ENCODE peak calls at places on chromosomes 4 and X, in seven cellular contexts. One of them, this sample, is unnamed.

GRCh38 chr4:72429397-72429889 is 139.6 kb downstream of the ADAMTS3 start:
- DNase-seq in DMS153: no peak
- DNase-seq in endothelial cell: no peak
- DNase-seq in stimulated activated CD8-positive, alpha-beta memory T cell treated with anti-CD3 and anti-CD28 coated beads, Interleukin-4, amount 100 ng/mL, for 24 hours: no peak
- DNase-seq in transverse colon: no peak
- DNase-seq in GM10248: no peak
- DNase-seq in dorsolateral prefrontal cortex: no peak
- DNase-seq in this sample: no peak

GRCh38 chr4:117477925-117478324 is 392.5 kb upstream of the TRAM1L1 start:
- DNase-seq in endothelial cell: no peak
- DNase-seq in transverse colon: no peak
- DNase-seq in GM10248: no peak
- DNase-seq in stimulated activated CD8-positive, alpha-beta memory T cell treated with anti-CD3 and anti-CD28 coated beads, Interleukin-4, amount 100 ng/mL, for 24 hours: no peak
- DNase-seq in dorsolateral prefrontal cortex: no peak
- DNase-seq in DMS153: no peak
- DNase-seq in this sample: no peak

GRCh38 chrX:23766650-23767551 is 16.1 kb upstream of the SAT1 start:
- DNase-seq in DMS153: no peak
- DNase-seq in dorsolateral prefrontal cortex: no peak
- DNase-seq in endothelial cell: no peak
- DNase-seq in stimulated activated CD8-positive, alpha-beta memory T cell treated with anti-CD3 and anti-CD28 coated beads, Interleukin-4, amount 100 ng/mL, for 24 hours: no peak
- DNase-seq in GM10248: no peak
- DNase-seq in transverse colon: peak; percentile 17
- DNase-seq in this sample: no peak

GRCh38 chrX:27889878-27890277 is 82.1 kb downstream of the MAGEB10 start:
- DNase-seq in transverse colon: no peak
- DNase-seq in dorsolateral prefrontal cortex: no peak
- DNase-seq in stimulated activated CD8-positive, alpha-beta memory T cell treated with anti-CD3 and anti-CD28 coated beads, Interleukin-4, amount 100 ng/mL, for 24 hours: no peak
- DNase-seq in GM10248: no peak
- DNase-seq in DMS153: no peak
- DNase-seq in endothelial cell: no peak
- DNase-seq in this sample: no peak

GRCh38 chr4:126405369-126405982 is 1090.7 kb downstream of the FAT4 start:
- DNase-seq in dorsolateral prefrontal cortex: no peak
- DNase-seq in DMS153: no peak
- DNase-seq in stimulated activated CD8-positive, alpha-beta memory T cell treated with anti-CD3 and anti-CD28 coated beads, Interleukin-4, amount 100 ng/mL, for 24 hours: no peak
- DNase-seq in transverse colon: no peak
- DNase-seq in GM10248: no peak
- DNase-seq in endothelial cell: no peak
- DNase-seq in this sample: no peak

GRCh38 chr4:17688011-17688441 is 73.6 kb downstream of the MED28 start:
- DNase-seq in endothelial cell: no peak
- DNase-seq in transverse colon: no peak
- DNase-seq in stimulated activated CD8-positive, alpha-beta memory T cell treated with anti-CD3 and anti-CD28 coated beads, Interleukin-4, amount 100 ng/mL, for 24 hours: no peak
- DNase-seq in dorsolateral prefrontal cortex: no peak
- DNase-seq in GM10248: peak; percentile 2
- DNase-seq in DMS153: no peak
- DNase-seq in this sample: no peak

GRCh38 chr4:55561884-55562283 is 15.2 kb upstream of the CLOCK start:
- DNase-seq in DMS153: no peak
- DNase-seq in transverse colon: no peak
- DNase-seq in stimulated activated CD8-positive, alpha-beta memory T cell treated with anti-CD3 and anti-CD28 coated beads, Interleukin-4, amount 100 ng/mL, for 24 hours: no peak
- DNase-seq in dorsolateral prefrontal cortex: no peak
- DNase-seq in GM10248: peak; percentile 59
- DNase-seq in endothelial cell: no peak
- DNase-seq in this sample: no peak

GRCh38 chrX:19811807-19812604 is 75.4 kb downstream of the SH3KBP1 start:
- DNase-seq in transverse colon: no peak
- DNase-seq in GM10248: no peak
- DNase-seq in endothelial cell: no peak
- DNase-seq in DMS153: no peak
- DNase-seq in dorsolateral prefrontal cortex: no peak
- DNase-seq in stimulated activated CD8-positive, alpha-beta memory T cell treated with anti-CD3 and anti-CD28 coated beads, Interleukin-4, amount 100 ng/mL, for 24 hours: no peak
- DNase-seq in this sample: no peak

GRCh38 chr4:189046642-189047041 is 894.0 kb upstream of the FRG1 start:
- DNase-seq in GM10248: no peak
- DNase-seq in DMS153: no peak
- DNase-seq in transverse colon: no peak
- DNase-seq in endothelial cell: no peak
- DNase-seq in dorsolateral prefrontal cortex: no peak
- DNase-seq in stimulated activated CD8-positive, alpha-beta memory T cell treated with anti-CD3 and anti-CD28 coated beads, Interleukin-4, amount 100 ng/mL, for 24 hours: no peak
- DNase-seq in this sample: no peak

GRCh38 chr4:77065382-77065781 is 10.4 kb downstream of the CCNI start:
- DNase-seq in DMS153: no peak
- DNase-seq in GM10248: no peak
- DNase-seq in endothelial cell: no peak
- DNase-seq in dorsolateral prefrontal cortex: no peak
- DNase-seq in transverse colon: no peak
- DNase-seq in stimulated activated CD8-positive, alpha-beta memory T cell treated with anti-CD3 and anti-CD28 coated beads, Interleukin-4, amount 100 ng/mL, for 24 hours: no peak
- DNase-seq in this sample: no peak

GRCh38 chrX:46574941-46575381 is 1.4 kb downstream of the CHST7 start:
- DNase-seq in endothelial cell: peak; percentile 5
- DNase-seq in GM10248: peak; percentile 28
- DNase-seq in DMS153: peak; percentile 7
- DNase-seq in stimulated activated CD8-positive, alpha-beta memory T cell treated with anti-CD3 and anti-CD28 coated beads, Interleukin-4, amount 100 ng/mL, for 24 hours: no peak
- DNase-seq in transverse colon: no peak
- DNase-seq in dorsolateral prefrontal cortex: no peak
- DNase-seq in this sample: peak; percentile 9

GRCh38 chrX:119376312-119376711 is 22.8 kb upstream of the SLC25A43 start:
- DNase-seq in DMS153: no peak
- DNase-seq in endothelial cell: no peak
- DNase-seq in transverse colon: no peak
- DNase-seq in dorsolateral prefrontal cortex: no peak
- DNase-seq in stimulated activated CD8-positive, alpha-beta memory T cell treated with anti-CD3 and anti-CD28 coated beads, Interleukin-4, amount 100 ng/mL, for 24 hours: no peak
- DNase-seq in GM10248: no peak
- DNase-seq in this sample: no peak

GRCh38 chrX:131617182-131617581 is 73.3 kb downstream of the OR13H1 start:
- DNase-seq in dorsolateral prefrontal cortex: no peak
- DNase-seq in endothelial cell: no peak
- DNase-seq in transverse colon: no peak
- DNase-seq in stimulated activated CD8-positive, alpha-beta memory T cell treated with anti-CD3 and anti-CD28 coated beads, Interleukin-4, amount 100 ng/mL, for 24 hours: no peak
- DNase-seq in DMS153: no peak
- DNase-seq in GM10248: no peak
- DNase-seq in this sample: peak; percentile 45

GRCh38 chr4:17055788-17056187 is 157.3 kb upstream of the LDB2 start:
- DNase-seq in stimulated activated CD8-positive, alpha-beta memory T cell treated with anti-CD3 and anti-CD28 coated beads, Interleukin-4, amount 100 ng/mL, for 24 hours: no peak
- DNase-seq in transverse colon: no peak
- DNase-seq in endothelial cell: no peak
- DNase-seq in dorsolateral prefrontal cortex: no peak
- DNase-seq in DMS153: no peak
- DNase-seq in GM10248: no peak
- DNase-seq in this sample: no peak

GRCh38 chr4:73998040-73999011 is at the start of gene CXCL5:
- DNase-seq in transverse colon: peak; percentile 16
- DNase-seq in dorsolateral prefrontal cortex: no peak
- DNase-seq in stimulated activated CD8-positive, alpha-beta memory T cell treated with anti-CD3 and anti-CD28 coated beads, Interleukin-4, amount 100 ng/mL, for 24 hours: no peak
- DNase-seq in DMS153: no peak
- DNase-seq in GM10248: no peak
- DNase-seq in endothelial cell: peak; percentile 48
- DNase-seq in this sample: no peak

GRCh38 chrX:71184803-71185495 is 38.1 kb upstream of the GJB1 start:
- DNase-seq in stimulated activated CD8-positive, alpha-beta memory T cell treated with anti-CD3 and anti-CD28 coated beads, Interleukin-4, amount 100 ng/mL, for 24 hours: no peak
- DNase-seq in GM10248: no peak
- DNase-seq in endothelial cell: no peak
- DNase-seq in transverse colon: no peak
- DNase-seq in dorsolateral prefrontal cortex: no peak
- DNase-seq in DMS153: peak; percentile 43
- DNase-seq in this sample: no peak

GRCh38 chr4:110477836-110478235 is 1.9 kb downstream of the ENPEP start:
- DNase-seq in dorsolateral prefrontal cortex: no peak
- DNase-seq in transverse colon: no peak
- DNase-seq in DMS153: no peak
- DNase-seq in GM10248: no peak
- DNase-seq in stimulated activated CD8-positive, alpha-beta memory T cell treated with anti-CD3 and anti-CD28 coated beads, Interleukin-4, amount 100 ng/mL, for 24 hours: no peak
- DNase-seq in endothelial cell: no peak
- DNase-seq in this sample: no peak

GRCh38 chrX:34562006-34562405 is 95.1 kb downstream of the TMEM47 start:
- DNase-seq in stimulated activated CD8-positive, alpha-beta memory T cell treated with anti-CD3 and anti-CD28 coated beads, Interleukin-4, amount 100 ng/mL, for 24 hours: no peak
- DNase-seq in dorsolateral prefrontal cortex: no peak
- DNase-seq in transverse colon: no peak
- DNase-seq in DMS153: no peak
- DNase-seq in endothelial cell: no peak
- DNase-seq in GM10248: no peak
- DNase-seq in this sample: no peak

GRCh38 chr4:123924536-123924935 is 527.9 kb downstream of the SPRY1 start:
- DNase-seq in dorsolateral prefrontal cortex: no peak
- DNase-seq in stimulated activated CD8-positive, alpha-beta memory T cell treated with anti-CD3 and anti-CD28 coated beads, Interleukin-4, amount 100 ng/mL, for 24 hours: no peak
- DNase-seq in transverse colon: no peak
- DNase-seq in endothelial cell: no peak
- DNase-seq in DMS153: no peak
- DNase-seq in GM10248: no peak
- DNase-seq in this sample: no peak